ENCODE peak calls at places on chromosomes 11 and 22, in nine cellular contexts. One of them, this sample, is unnamed.

GRCh38 chr11:131664811-131665210 is 294.4 kb downstream of the NTM start:
- DNase-seq in progenitor cell of endocrine pancreas: no peak
- DNase-seq in NCI-H1105: no peak
- DNase-seq in stimulated activated CD8-positive, alpha-beta memory T cell treated with anti-CD3 and anti-CD28 coated beads, Interleukin-15, amount 100 ng/mL, for 48 hours: no peak
- DNase-seq in endothelial cell: no peak
- DNase-seq in T-helper 9 cell: no peak
- DNase-seq in left ventricle myocardium inferior: no peak
- DNase-seq in myocyte: no peak
- DNase-seq in WTC11: no peak
- DNase-seq in this sample: no peak

GRCh38 chr22:20062043-20062765 is 17.8 kb upstream of the DGCR8 start:
- DNase-seq in progenitor cell of endocrine pancreas: no peak
- DNase-seq in NCI-H1105: no peak
- DNase-seq in stimulated activated CD8-positive, alpha-beta memory T cell treated with anti-CD3 and anti-CD28 coated beads, Interleukin-15, amount 100 ng/mL, for 48 hours: no peak
- DNase-seq in endothelial cell: no peak
- DNase-seq in T-helper 9 cell: no peak
- DNase-seq in left ventricle myocardium inferior: no peak
- DNase-seq in myocyte: no peak
- DNase-seq in WTC11: no peak
- DNase-seq in this sample: no peak

GRCh38 chr11:35629914-35630313 is 11.7 kb downstream of the FJX1 start:
- DNase-seq in progenitor cell of endocrine pancreas: no peak
- DNase-seq in NCI-H1105: no peak
- DNase-seq in stimulated activated CD8-positive, alpha-beta memory T cell treated with anti-CD3 and anti-CD28 coated beads, Interleukin-15, amount 100 ng/mL, for 48 hours: no peak
- DNase-seq in endothelial cell: no peak
- DNase-seq in T-helper 9 cell: no peak
- DNase-seq in left ventricle myocardium inferior: no peak
- DNase-seq in myocyte: peak; percentile 84
- DNase-seq in WTC11: no peak
- DNase-seq in this sample: no peak

GRCh38 chr22:35746946-35747703 is 29.5 kb downstream of the APOL5 start:
- DNase-seq in progenitor cell of endocrine pancreas: no peak
- DNase-seq in NCI-H1105: no peak
- DNase-seq in stimulated activated CD8-positive, alpha-beta memory T cell treated with anti-CD3 and anti-CD28 coated beads, Interleukin-15, amount 100 ng/mL, for 48 hours: no peak
- DNase-seq in endothelial cell: no peak
- DNase-seq in T-helper 9 cell: no peak
- DNase-seq in left ventricle myocardium inferior: no peak
- DNase-seq in myocyte: peak; percentile 39
- DNase-seq in WTC11: no peak
- DNase-seq in this sample: no peak

GRCh38 chr22:40597541-40598453 is 38.7 kb downstream of the MRTFA start:
- DNase-seq in progenitor cell of endocrine pancreas: no peak
- DNase-seq in NCI-H1105: no peak
- DNase-seq in stimulated activated CD8-positive, alpha-beta memory T cell treated with anti-CD3 and anti-CD28 coated beads, Interleukin-15, amount 100 ng/mL, for 48 hours: no peak
- DNase-seq in endothelial cell: no peak
- DNase-seq in T-helper 9 cell: no peak
- DNase-seq in left ventricle myocardium inferior: no peak
- DNase-seq in myocyte: no peak
- DNase-seq in WTC11: no peak
- DNase-seq in this sample: no peak

GRCh38 chr11:43561832-43562231 is 118.7 kb upstream of the HSD17B12 start:
- DNase-seq in progenitor cell of endocrine pancreas: no peak
- DNase-seq in NCI-H1105: no peak
- DNase-seq in stimulated activated CD8-positive, alpha-beta memory T cell treated with anti-CD3 and anti-CD28 coated beads, Interleukin-15, amount 100 ng/mL, for 48 hours: no peak
- DNase-seq in endothelial cell: no peak
- DNase-seq in T-helper 9 cell: no peak
- DNase-seq in left ventricle myocardium inferior: no peak
- DNase-seq in myocyte: no peak
- DNase-seq in WTC11: no peak
- DNase-seq in this sample: no peak

GRCh38 chr11:134762248-134763029 is 350.4 kb upstream of the B3GAT1 start:
- DNase-seq in progenitor cell of endocrine pancreas: no peak
- DNase-seq in NCI-H1105: no peak
- DNase-seq in stimulated activated CD8-positive, alpha-beta memory T cell treated with anti-CD3 and anti-CD28 coated beads, Interleukin-15, amount 100 ng/mL, for 48 hours: no peak
- DNase-seq in endothelial cell: peak; percentile 15
- DNase-seq in T-helper 9 cell: no peak
- DNase-seq in left ventricle myocardium inferior: no peak
- DNase-seq in myocyte: no peak
- DNase-seq in WTC11: no peak
- DNase-seq in this sample: no peak

GRCh38 chr11:60753309-60753708 is 3.4 kb upstream of the MS4A15 start:
- DNase-seq in progenitor cell of endocrine pancreas: no peak
- DNase-seq in NCI-H1105: no peak
- DNase-seq in stimulated activated CD8-positive, alpha-beta memory T cell treated with anti-CD3 and anti-CD28 coated beads, Interleukin-15, amount 100 ng/mL, for 48 hours: no peak
- DNase-seq in endothelial cell: no peak
- DNase-seq in T-helper 9 cell: no peak
- DNase-seq in left ventricle myocardium inferior: no peak
- DNase-seq in myocyte: no peak
- DNase-seq in WTC11: no peak
- DNase-seq in this sample: peak; percentile 5

GRCh38 chr22:30004101-30004500 is 76.2 kb upstream of the HORMAD2 start:
- DNase-seq in progenitor cell of endocrine pancreas: no peak
- DNase-seq in NCI-H1105: no peak
- DNase-seq in stimulated activated CD8-positive, alpha-beta memory T cell treated with anti-CD3 and anti-CD28 coated beads, Interleukin-15, amount 100 ng/mL, for 48 hours: no peak
- DNase-seq in endothelial cell: no peak
- DNase-seq in T-helper 9 cell: no peak
- DNase-seq in left ventricle myocardium inferior: no peak
- DNase-seq in myocyte: no peak
- DNase-seq in WTC11: no peak
- DNase-seq in this sample: no peak

GRCh38 chr11:117618273-117618672 is 178.7 kb downstream of the DSCAML1 start:
- DNase-seq in progenitor cell of endocrine pancreas: no peak
- DNase-seq in NCI-H1105: no peak
- DNase-seq in stimulated activated CD8-positive, alpha-beta memory T cell treated with anti-CD3 and anti-CD28 coated beads, Interleukin-15, amount 100 ng/mL, for 48 hours: no peak
- DNase-seq in endothelial cell: no peak
- DNase-seq in T-helper 9 cell: no peak
- DNase-seq in left ventricle myocardium inferior: no peak
- DNase-seq in myocyte: no peak
- DNase-seq in WTC11: no peak
- DNase-seq in this sample: no peak

GRCh38 chr22:42604403-42604802 is 10.3 kb downstream of the POLDIP3 start:
- DNase-seq in progenitor cell of endocrine pancreas: no peak
- DNase-seq in NCI-H1105: no peak
- DNase-seq in stimulated activated CD8-positive, alpha-beta memory T cell treated with anti-CD3 and anti-CD28 coated beads, Interleukin-15, amount 100 ng/mL, for 48 hours: no peak
- DNase-seq in endothelial cell: no peak
- DNase-seq in T-helper 9 cell: no peak
- DNase-seq in left ventricle myocardium inferior: no peak
- DNase-seq in myocyte: no peak
- DNase-seq in WTC11: no peak
- DNase-seq in this sample: no peak

GRCh38 chr11:118885319-118885718 is 1.6 kb downstream of the CXCR5 start:
- DNase-seq in progenitor cell of endocrine pancreas: no peak
- DNase-seq in NCI-H1105: no peak
- DNase-seq in stimulated activated CD8-positive, alpha-beta memory T cell treated with anti-CD3 and anti-CD28 coated beads, Interleukin-15, amount 100 ng/mL, for 48 hours: no peak
- DNase-seq in endothelial cell: no peak
- DNase-seq in T-helper 9 cell: no peak
- DNase-seq in left ventricle myocardium inferior: no peak
- DNase-seq in myocyte: no peak
- DNase-seq in WTC11: no peak
- DNase-seq in this sample: peak; percentile 69

GRCh38 chr11:64639885-64640284 is 48.9 kb downstream of the SLC22A12 start:
- DNase-seq in progenitor cell of endocrine pancreas: no peak
- DNase-seq in NCI-H1105: no peak
- DNase-seq in stimulated activated CD8-positive, alpha-beta memory T cell treated with anti-CD3 and anti-CD28 coated beads, Interleukin-15, amount 100 ng/mL, for 48 hours: no peak
- DNase-seq in endothelial cell: no peak
- DNase-seq in T-helper 9 cell: no peak
- DNase-seq in left ventricle myocardium inferior: no peak
- DNase-seq in myocyte: no peak
- DNase-seq in WTC11: no peak
- DNase-seq in this sample: no peak

GRCh38 chr11:117828641-117829368 is 4.3 kb upstream of the FXYD2 start:
- DNase-seq in progenitor cell of endocrine pancreas: no peak
- DNase-seq in NCI-H1105: no peak
- DNase-seq in stimulated activated CD8-positive, alpha-beta memory T cell treated with anti-CD3 and anti-CD28 coated beads, Interleukin-15, amount 100 ng/mL, for 48 hours: peak; percentile 91
- DNase-seq in endothelial cell: no peak
- DNase-seq in T-helper 9 cell: peak; percentile 69
- DNase-seq in left ventricle myocardium inferior: peak; percentile 62
- DNase-seq in myocyte: peak; percentile 92
- DNase-seq in WTC11: no peak
- DNase-seq in this sample: peak; percentile 64

GRCh38 chr11:46249103-46249942 is 28.1 kb upstream of the CREB3L1 start:
- DNase-seq in progenitor cell of endocrine pancreas: no peak
- DNase-seq in NCI-H1105: no peak
- DNase-seq in stimulated activated CD8-positive, alpha-beta memory T cell treated with anti-CD3 and anti-CD28 coated beads, Interleukin-15, amount 100 ng/mL, for 48 hours: no peak
- DNase-seq in endothelial cell: no peak
- DNase-seq in T-helper 9 cell: no peak
- DNase-seq in left ventricle myocardium inferior: no peak
- DNase-seq in myocyte: peak; percentile 78
- DNase-seq in WTC11: no peak
- DNase-seq in this sample: no peak

GRCh38 chr11:19398772-19399542 is 158.2 kb upstream of the E2F8 start:
- DNase-seq in progenitor cell of endocrine pancreas: no peak
- DNase-seq in NCI-H1105: no peak
- DNase-seq in stimulated activated CD8-positive, alpha-beta memory T cell treated with anti-CD3 and anti-CD28 coated beads, Interleukin-15, amount 100 ng/mL, for 48 hours: no peak
- DNase-seq in endothelial cell: no peak
- DNase-seq in T-helper 9 cell: no peak
- DNase-seq in left ventricle myocardium inferior: no peak
- DNase-seq in myocyte: peak; percentile 75
- DNase-seq in WTC11: no peak
- DNase-seq in this sample: peak; percentile 79

GRCh38 chr11:65651589-65652510 is 10.9 kb downstream of the RELA start:
- DNase-seq in progenitor cell of endocrine pancreas: no peak
- DNase-seq in NCI-H1105: no peak
- DNase-seq in stimulated activated CD8-positive, alpha-beta memory T cell treated with anti-CD3 and anti-CD28 coated beads, Interleukin-15, amount 100 ng/mL, for 48 hours: no peak
- DNase-seq in endothelial cell: no peak
- DNase-seq in T-helper 9 cell: no peak
- DNase-seq in left ventricle myocardium inferior: peak; percentile 36
- DNase-seq in myocyte: peak; percentile 53
- DNase-seq in WTC11: no peak
- DNase-seq in this sample: no peak

GRCh38 chr11:35274909-35275807 is 136.2 kb downstream of the CD44 start:
- DNase-seq in progenitor cell of endocrine pancreas: no peak
- DNase-seq in NCI-H1105: peak; percentile 58
- DNase-seq in stimulated activated CD8-positive, alpha-beta memory T cell treated with anti-CD3 and anti-CD28 coated beads, Interleukin-15, amount 100 ng/mL, for 48 hours: no peak
- DNase-seq in endothelial cell: no peak
- DNase-seq in T-helper 9 cell: no peak
- DNase-seq in left ventricle myocardium inferior: peak; percentile 38
- DNase-seq in myocyte: peak; percentile 49
- DNase-seq in WTC11: no peak
- DNase-seq in this sample: peak; percentile 64

GRCh38 chr11:65900125-65900898 is at the start of gene FOSL1:
- DNase-seq in progenitor cell of endocrine pancreas: peak; percentile 64
- DNase-seq in NCI-H1105: peak; percentile 75
- DNase-seq in stimulated activated CD8-positive, alpha-beta memory T cell treated with anti-CD3 and anti-CD28 coated beads, Interleukin-15, amount 100 ng/mL, for 48 hours: peak; percentile 94
- DNase-seq in endothelial cell: peak; percentile 46
- DNase-seq in T-helper 9 cell: peak; percentile 93
- DNase-seq in left ventricle myocardium inferior: peak; percentile 88
- DNase-seq in myocyte: peak; percentile 92
- DNase-seq in WTC11: peak; percentile 97
- DNase-seq in this sample: peak; percentile 84

GRCh38 chr11:43984519-43985385 is 42.3 kb downstream of the C11orf96 start:
- DNase-seq in progenitor cell of endocrine pancreas: no peak
- DNase-seq in NCI-H1105: peak; percentile 7
- DNase-seq in stimulated activated CD8-positive, alpha-beta memory T cell treated with anti-CD3 and anti-CD28 coated beads, Interleukin-15, amount 100 ng/mL, for 48 hours: no peak
- DNase-seq in endothelial cell: no peak
- DNase-seq in T-helper 9 cell: no peak
- DNase-seq in left ventricle myocardium inferior: no peak
- DNase-seq in myocyte: no peak
- DNase-seq in WTC11: no peak
- DNase-seq in this sample: no peak

GRCh38 chr22:25113316-25113721 is 86.3 kb upstream of the CRYBB3 start:
- DNase-seq in progenitor cell of endocrine pancreas: no peak
- DNase-seq in NCI-H1105: no peak
- DNase-seq in stimulated activated CD8-positive, alpha-beta memory T cell treated with anti-CD3 and anti-CD28 coated beads, Interleukin-15, amount 100 ng/mL, for 48 hours: no peak
- DNase-seq in endothelial cell: no peak
- DNase-seq in T-helper 9 cell: no peak
- DNase-seq in left ventricle myocardium inferior: no peak
- DNase-seq in myocyte: peak; percentile 80
- DNase-seq in WTC11: no peak
- DNase-seq in this sample: no peak

GRCh38 chr22:38700271-38700788 is 413 bp downstream of the JOSD1 start:
- DNase-seq in progenitor cell of endocrine pancreas: no peak
- DNase-seq in NCI-H1105: no peak
- DNase-seq in stimulated activated CD8-positive, alpha-beta memory T cell treated with anti-CD3 and anti-CD28 coated beads, Interleukin-15, amount 100 ng/mL, for 48 hours: no peak
- DNase-seq in endothelial cell: peak; percentile 68
- DNase-seq in T-helper 9 cell: no peak
- DNase-seq in left ventricle myocardium inferior: peak; percentile 74
- DNase-seq in myocyte: peak; percentile 63
- DNase-seq in WTC11: peak; percentile 65
- DNase-seq in this sample: peak; percentile 63

GRCh38 chr11:95505927-95506426 is 275.0 kb upstream of the SESN3 start:
- DNase-seq in progenitor cell of endocrine pancreas: no peak
- DNase-seq in NCI-H1105: no peak
- DNase-seq in stimulated activated CD8-positive, alpha-beta memory T cell treated with anti-CD3 and anti-CD28 coated beads, Interleukin-15, amount 100 ng/mL, for 48 hours: no peak
- DNase-seq in endothelial cell: no peak
- DNase-seq in T-helper 9 cell: no peak
- DNase-seq in left ventricle myocardium inferior: no peak
- DNase-seq in myocyte: no peak
- DNase-seq in WTC11: no peak
- DNase-seq in this sample: no peak

GRCh38 chr11:117999354-117999993 is 13.3 kb downstream of the IL10RA start:
- DNase-seq in progenitor cell of endocrine pancreas: no peak
- DNase-seq in NCI-H1105: no peak
- DNase-seq in stimulated activated CD8-positive, alpha-beta memory T cell treated with anti-CD3 and anti-CD28 coated beads, Interleukin-15, amount 100 ng/mL, for 48 hours: no peak
- DNase-seq in endothelial cell: no peak
- DNase-seq in T-helper 9 cell: no peak
- DNase-seq in left ventricle myocardium inferior: no peak
- DNase-seq in myocyte: no peak
- DNase-seq in WTC11: no peak
- DNase-seq in this sample: peak; percentile 18

GRCh38 chr11:3021125-3021524 is 29.0 kb upstream of the NAP1L4 start:
- DNase-seq in progenitor cell of endocrine pancreas: peak; percentile 43
- DNase-seq in NCI-H1105: peak; percentile 31
- DNase-seq in stimulated activated CD8-positive, alpha-beta memory T cell treated with anti-CD3 and anti-CD28 coated beads, Interleukin-15, amount 100 ng/mL, for 48 hours: no peak
- DNase-seq in endothelial cell: peak; percentile 40
- DNase-seq in T-helper 9 cell: peak; percentile 13
- DNase-seq in left ventricle myocardium inferior: no peak
- DNase-seq in myocyte: peak; percentile 35
- DNase-seq in WTC11: peak; percentile 48
- DNase-seq in this sample: no peak

GRCh38 chr22:49199224-49199623 is 628.4 kb downstream of the BRD1 start:
- DNase-seq in progenitor cell of endocrine pancreas: peak; percentile 1
- DNase-seq in NCI-H1105: no peak
- DNase-seq in stimulated activated CD8-positive, alpha-beta memory T cell treated with anti-CD3 and anti-CD28 coated beads, Interleukin-15, amount 100 ng/mL, for 48 hours: no peak
- DNase-seq in endothelial cell: no peak
- DNase-seq in T-helper 9 cell: no peak
- DNase-seq in left ventricle myocardium inferior: no peak
- DNase-seq in myocyte: no peak
- DNase-seq in WTC11: peak; percentile 3
- DNase-seq in this sample: peak; percentile 32

GRCh38 chr11:36362902-36363301 is 66.8 kb downstream of the PRR5L start:
- DNase-seq in progenitor cell of endocrine pancreas: no peak
- DNase-seq in NCI-H1105: no peak
- DNase-seq in stimulated activated CD8-positive, alpha-beta memory T cell treated with anti-CD3 and anti-CD28 coated beads, Interleukin-15, amount 100 ng/mL, for 48 hours: no peak
- DNase-seq in endothelial cell: no peak
- DNase-seq in T-helper 9 cell: no peak
- DNase-seq in left ventricle myocardium inferior: no peak
- DNase-seq in myocyte: peak; percentile 47
- DNase-seq in WTC11: no peak
- DNase-seq in this sample: no peak

GRCh38 chr11:126969865-126970479 is 30.6 kb downstream of the KIRREL3 start:
- DNase-seq in progenitor cell of endocrine pancreas: no peak
- DNase-seq in NCI-H1105: peak; percentile 23
- DNase-seq in stimulated activated CD8-positive, alpha-beta memory T cell treated with anti-CD3 and anti-CD28 coated beads, Interleukin-15, amount 100 ng/mL, for 48 hours: no peak
- DNase-seq in endothelial cell: peak; percentile 26
- DNase-seq in T-helper 9 cell: no peak
- DNase-seq in left ventricle myocardium inferior: no peak
- DNase-seq in myocyte: peak; percentile 48
- DNase-seq in WTC11: peak; percentile 33
- DNase-seq in this sample: no peak

GRCh38 chr11:122180435-122180834 is 64.4 kb upstream of the BLID start:
- DNase-seq in progenitor cell of endocrine pancreas: no peak
- DNase-seq in NCI-H1105: no peak
- DNase-seq in stimulated activated CD8-positive, alpha-beta memory T cell treated with anti-CD3 and anti-CD28 coated beads, Interleukin-15, amount 100 ng/mL, for 48 hours: no peak
- DNase-seq in endothelial cell: no peak
- DNase-seq in T-helper 9 cell: no peak
- DNase-seq in left ventricle myocardium inferior: no peak
- DNase-seq in myocyte: peak; percentile 72
- DNase-seq in WTC11: no peak
- DNase-seq in this sample: peak; percentile 58

GRCh38 chr11:69878927-69879733 is 59.9 kb upstream of the FGF3 start:
- DNase-seq in progenitor cell of endocrine pancreas: no peak
- DNase-seq in NCI-H1105: no peak
- DNase-seq in stimulated activated CD8-positive, alpha-beta memory T cell treated with anti-CD3 and anti-CD28 coated beads, Interleukin-15, amount 100 ng/mL, for 48 hours: no peak
- DNase-seq in endothelial cell: no peak
- DNase-seq in T-helper 9 cell: no peak
- DNase-seq in left ventricle myocardium inferior: peak; percentile 8
- DNase-seq in myocyte: no peak
- DNase-seq in WTC11: no peak
- DNase-seq in this sample: peak; percentile 44

GRCh38 chr11:108871152-108871551 is 206.3 kb downstream of the DDX10 start:
- DNase-seq in progenitor cell of endocrine pancreas: no peak
- DNase-seq in NCI-H1105: no peak
- DNase-seq in stimulated activated CD8-positive, alpha-beta memory T cell treated with anti-CD3 and anti-CD28 coated beads, Interleukin-15, amount 100 ng/mL, for 48 hours: no peak
- DNase-seq in endothelial cell: peak; percentile 50
- DNase-seq in T-helper 9 cell: no peak
- DNase-seq in left ventricle myocardium inferior: peak; percentile 15
- DNase-seq in myocyte: peak; percentile 54
- DNase-seq in WTC11: peak; percentile 32
- DNase-seq in this sample: no peak

This sample was measured in tibial artery.